ENCODE peak calls at places on chromosomes 6 and 20, in four cellular contexts. X, A, C and B are unnamed samples.

GRCh38 chr20:44343162-44343675 is 6.4 kb downstream of the R3HDML start:
- DNase-seq in X (no peak), C (no peak), A (no peak), B (no peak)

GRCh38 chr6:170080169-170080827 is 210.6 kb downstream of the DLL1 start:
- DNase-seq in X (no peak), A (no peak), C (no peak), B (peak)

GRCh38 chr20:60011512-60012507 is 53.6 kb downstream of the CDH26 start:
- DNase-seq in X (no peak), C (no peak), A (no peak), B (no peak)

GRCh38 chr6:17197607-17198006 is 83.6 kb upstream of the RBM24 start:
- DNase-seq in C (no peak), A (no peak), X (no peak), B (no peak)

GRCh38 chr6:47405273-47405672 is 72.3 kb upstream of the CD2AP start:
- DNase-seq in C (no peak), A (peak), X (no peak), B (no peak)

GRCh38 chr20:34209111-34209510 is 32.1 kb upstream of the ASIP start:
- DNase-seq in X (no peak), A (no peak), C (no peak), B (no peak)

GRCh38 chr20:37903317-37904007 is 535 bp downstream of the VSTM2L start:
- DNase-seq in X (peak), A (peak), C (no peak), B (no peak)

GRCh38 chr6:133818320-133818719 is 70.6 kb upstream of the TCF21 start:
- DNase-seq in C (no peak), X (no peak), A (no peak), B (no peak)

GRCh38 chr6:123850555-123850954 is 46.9 kb downstream of the NKAIN2 start:
- DNase-seq in X (no peak), A (no peak), C (no peak), B (no peak)

GRCh38 chr20:14189794-14190402 is 147.5 kb downstream of the FLRT3 start:
- DNase-seq in A (peak), X (no peak), C (no peak), B (no peak)

GRCh38 chr20:43843096-43843964 is 71.3 kb upstream of the TOX2 start:
- DNase-seq in C (no peak), A (no peak), X (no peak), B (no peak)

GRCh38 chr20:198225-198624 is 8.7 kb upstream of the DEFB128 start:
- DNase-seq in X (no peak), A (no peak), C (no peak), B (no peak)

GRCh38 chr6:99588618-99589289 is 17.9 kb upstream of the PRDM13 start:
- DNase-seq in X (peak), A (peak), C (no peak), B (peak)

GRCh38 chr20:43761396-43762340 is 34.9 kb upstream of the GTSF1L start:
- DNase-seq in C (no peak), X (no peak), A (no peak), B (no peak)

GRCh38 chr6:111674413-111674812 is 68.7 kb upstream of the TRAF3IP2 start:
- DNase-seq in X (no peak), A (no peak), C (no peak), B (no peak)

GRCh38 chr20:3181270-3181669 is 7.9 kb upstream of the LZTS3 start:
- DNase-seq in C (no peak), A (no peak), X (no peak), B (no peak)

GRCh38 chr20:62795023-62795761 is 1.1 kb upstream of the MRGBP start:
- DNase-seq in C (no peak), X (peak), A (peak), B (no peak)

GRCh38 chr6:2760882-2761842 is 4.0 kb upstream of the WRNIP1 start:
- DNase-seq in C (no peak), X (no peak), A (no peak), B (no peak)
- TF ChIP-seq CTCF in C (peak), X (peak), A (peak), B (peak)

GRCh38 chr6:125791151-125791819 is 525 bp downstream of the NCOA7 start:
- DNase-seq in C (no peak), X (no peak), A (peak), B (peak)
- TF ChIP-seq CTCF in C (peak), X (no peak), A (no peak), B (peak)

GRCh38 chr6:12356431-12356830 is 66.3 kb downstream of the EDN1 start:
- DNase-seq in X (no peak), C (no peak), A (no peak), B (no peak)

GRCh38 chr6:12354499-12354898 is 64.3 kb downstream of the EDN1 start:
- DNase-seq in C (peak), A (no peak), X (no peak), B (peak)

GRCh38 chr6:12356983-12357972 is 67.1 kb downstream of the EDN1 start:
- DNase-seq in C (peak), X (no peak), A (no peak), B (peak)

GRCh38 chr6:12353731-12354130 is 63.6 kb downstream of the EDN1 start:
- DNase-seq in A (no peak), X (no peak), C (no peak), B (peak)

GRCh38 chr6:12355354-12355753 is 65.2 kb downstream of the EDN1 start:
- DNase-seq in A (no peak), X (no peak), C (no peak), B (no peak)
- TF ChIP-seq CTCF in A (no peak), X (no peak), C (no peak), B (no peak)

DNA sequence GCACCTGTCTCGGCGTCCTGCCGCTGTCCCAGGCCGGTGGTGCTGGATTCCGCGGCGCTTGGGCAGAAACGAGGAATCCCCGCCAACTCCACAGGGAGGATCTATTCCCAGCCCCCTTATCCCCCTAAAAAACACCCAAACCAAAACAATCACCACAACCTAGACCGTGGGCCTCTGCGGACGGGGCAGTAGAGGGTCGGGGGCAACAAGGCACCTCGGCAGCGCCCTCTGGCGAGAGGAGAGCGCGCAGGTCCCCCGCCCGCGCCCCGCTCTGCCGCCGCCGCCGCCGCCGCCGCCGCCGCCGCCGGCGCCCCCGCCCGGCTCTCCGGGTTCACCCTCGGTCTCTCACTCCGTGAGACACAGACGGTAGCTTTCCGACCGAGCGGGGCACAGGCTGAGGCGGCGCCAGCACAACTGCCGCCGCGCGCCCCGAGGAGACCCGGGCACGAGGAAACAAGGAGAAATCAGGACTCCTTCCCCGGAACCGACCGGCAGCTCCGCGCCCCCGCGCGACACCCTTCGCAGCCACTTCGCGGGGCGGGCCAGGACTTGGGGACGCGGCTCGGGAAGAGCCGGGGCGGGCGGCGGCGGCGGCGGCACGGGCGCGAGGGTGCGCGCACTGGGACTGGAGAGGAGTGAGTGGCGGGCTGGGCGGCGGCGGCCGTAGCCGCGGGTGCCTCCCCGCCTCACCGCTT is at the start of gene SLC35F1:
- DNase-seq in C (no peak), A (peak), X (peak), B (peak)
- TF ChIP-seq CTCF in C (peak), A (peak), X (peak), B (peak)

DNA sequence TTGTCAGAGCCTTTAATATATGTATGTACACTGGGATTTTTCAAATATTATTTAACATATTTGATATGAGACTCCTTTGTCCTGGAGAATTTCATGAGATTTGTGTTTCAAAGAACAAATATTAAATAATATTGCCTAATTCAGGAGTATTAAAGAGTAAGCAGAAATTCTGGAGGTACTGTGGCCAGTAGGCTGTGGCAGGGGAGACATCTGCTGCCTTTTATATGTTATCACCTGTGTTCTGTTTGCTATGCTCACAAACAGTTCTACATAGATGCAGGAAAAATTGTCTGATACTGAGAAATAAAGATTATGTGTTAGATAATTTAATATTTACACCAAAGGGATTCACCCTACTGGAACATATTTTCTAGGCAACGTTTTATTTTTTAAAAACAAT is 395.4 kb upstream of the SLC35B3 start:
- DNase-seq in A (no peak), C (no peak), X (no peak), B (no peak)
- TF ChIP-seq CTCF in A (no peak), C (no peak), X (no peak), B (no peak)

GRCh38 chr6:144321839-144322591 is 36.9 kb downstream of the UTRN start:
- DNase-seq in A (no peak), X (no peak), C (no peak), B (no peak)
- TF ChIP-seq CTCF in A (no peak), X (no peak), C (no peak), B (no peak)

GRCh38 chr20:56247954-56248782 is at the start of gene MC3R:
- DNase-seq in A (peak), C (no peak), X (peak), B (peak)
- TF ChIP-seq CTCF in A (peak), C (peak), X (no peak), B (peak)